ENCODE peak calls at places on chromosome 22, in nine cellular contexts. S is prostate gland, A is colonic mucosa, Z is A549, N is neuronal stem cell, P is left lung, J is trophoblast cell, L is sigmoid colon, Q is heart right ventricle. R is an unnamed sample. For H3K4me1, the result is how much of the 10 kb centered on the place peaks cover.

GRCh38 chr22:24685804-24686203 is 82.8 kb downstream of the GGT1 start:
- DNase-seq in Z (no peak), L (no peak), A (no peak), P (peak), Q (peak), J (no peak), S (no peak), N (peak), R (no peak)

GRCh38 chr22:28351585-28351984 is 328.1 kb downstream of the TTC28 start:
- DNase-seq in Q (no peak), L (no peak), Z (no peak), J (no peak), P (no peak), S (no peak), N (no peak), A (no peak), R (no peak)

GRCh38 chr22:41561788-41562187 is 978 bp downstream of the CSDC2 start:
- DNase-seq in J (no peak), P (no peak), N (no peak), S (no peak), Q (no peak), L (no peak), Z (no peak), A (no peak), R (no peak)

GRCh38 chr22:23565942-23566715 is 14.0 kb downstream of the IGLL1 start:
- DNase-seq in S (no peak), Z (no peak), A (no peak), J (no peak), P (no peak), L (peak), N (peak), Q (no peak), R (no peak)

GRCh38 chr22:38316340-38317236 is 645 bp downstream of the CSNK1E start:
- DNase-seq in L (peak), Z (peak), J (peak), S (peak), N (no peak), Q (peak), P (peak), A (peak), R (no peak)

GRCh38 chr22:50002791-50003190 is 9.8 kb downstream of the IL17REL start:
- DNase-seq in J (no peak), A (no peak), S (no peak), N (no peak), Z (no peak), L (no peak), Q (no peak), P (no peak), R (no peak)

GRCh38 chr22:48440176-48440575 is 1387.5 kb downstream of the BRD1 start:
- DNase-seq in P (peak), N (no peak), S (no peak), A (no peak), L (no peak), J (no peak), Q (no peak), Z (no peak), R (no peak)

GRCh38 chr22:28243539-28243938 is 324.5 kb upstream of the PITPNB start:
- DNase-seq in Q (no peak), S (no peak), L (no peak), P (no peak), A (no peak), N (no peak), J (no peak), Z (no peak), R (no peak)

GRCh38 chr22:29205598-29206371 is at the start of gene EMID1:
- DNase-seq in Q (no peak), Z (peak), P (peak), L (peak), N (peak), J (peak), S (no peak), A (no peak), R (no peak)

GRCh38 chr22:39352301-39352867 is 2.6 kb downstream of the SYNGR1 start:
- DNase-seq in L (no peak), N (no peak), Z (no peak), S (no peak), P (no peak), A (no peak), Q (no peak), J (no peak), R (no peak)

GRCh38 chr22:43275545-43275981 is 67.6 kb downstream of the SCUBE1 start:
- DNase-seq in J (peak), Z (no peak), S (no peak), Q (no peak), N (no peak), A (no peak), L (no peak), P (no peak), R (peak)

GRCh38 chr22:29150701-29151100 is 55.0 kb upstream of the EMID1 start:
- DNase-seq in J (no peak), Z (no peak), A (no peak), P (no peak), L (peak), N (no peak), S (no peak), Q (no peak), R (no peak)

GRCh38 chr22:41660416-41660815 is 28.3 kb downstream of the SNU13 start:
- DNase-seq in Q (peak), S (no peak), N (no peak), P (no peak), A (no peak), Z (no peak), J (no peak), L (no peak), R (no peak)

GRCh38 chr22:41772645-41773044 is 27.8 kb upstream of the CCDC134 start:
- DNase-seq in N (no peak), Z (peak), P (no peak), A (no peak), S (no peak), Q (no peak), L (no peak), J (peak), R (peak)

GRCh38 chr22:49215840-49216239 is 611.8 kb downstream of the BRD1 start:
- DNase-seq in A (no peak), L (peak), N (no peak), P (no peak), J (no peak), S (no peak), Q (no peak), Z (no peak), R (no peak)

GRCh38 chr22:50009765-50010675 is 2.5 kb downstream of the IL17REL start:
- DNase-seq in Z (no peak), S (no peak), N (no peak), A (no peak), J (no peak), Q (no peak), L (peak), P (peak), R (no peak)

GRCh38 chr22:40853961-40854360 is 2.5 kb downstream of the ST13 start:
- DNase-seq in L (no peak), A (no peak), J (no peak), Q (no peak), S (no peak), Z (no peak), P (no peak), N (no peak), R (peak)

GRCh38 chr22:50581950-50582561 is 593 bp downstream of the CHKB start:
- DNase-seq in Q (no peak), J (peak), L (peak), Z (no peak), A (no peak), P (no peak), N (no peak), S (no peak), R (no peak)

GRCh38 chr22:48693377-48694135 is 1134.1 kb downstream of the BRD1 start:
- DNase-seq in L (no peak), J (no peak), A (no peak), Z (no peak), Q (no peak), S (no peak), N (no peak), P (peak), R (no peak)

GRCh38 chr22:23268139-23268712 is 87.9 kb downstream of the BCR start:
- DNase-seq in Q (no peak), J (no peak), P (no peak), A (no peak), Z (no peak), L (no peak), S (no peak), N (no peak), R (no peak)

GRCh38 chr22:47154621-47155081 is 392.2 kb downstream of the TBC1D22A start:
- DNase-seq in S (peak), J (no peak), A (no peak), Z (no peak), L (peak), Q (peak), P (no peak), N (no peak), R (no peak)

GRCh38 chr22:26481694-26482093 is 1.9 kb downstream of the HPS4 start:
- DNase-seq in P (no peak), L (no peak), N (no peak), S (no peak), J (no peak), Z (no peak), Q (no peak), A (no peak), R (no peak)

GRCh38 chr22:39908737-39909136 is 7.9 kb downstream of the GRAP2 start:
- DNase-seq in S (no peak), L (no peak), Q (no peak), P (no peak), A (no peak), N (no peak), J (no peak), Z (no peak), R (no peak)

GRCh38 chr22:35627267-35628041 is 10.3 kb upstream of the MB start:
- DNase-seq in S (peak), J (peak), P (peak), A (peak), Q (peak), L (peak), Z (peak), N (peak), R (peak)

GRCh38 chr22:26546282-26546681 is 34.0 kb upstream of the TFIP11 start:
- DNase-seq in A (no peak), Z (no peak), L (no peak), N (no peak), J (no peak), P (no peak), Q (peak), S (no peak), R (no peak)

GRCh38 chr22:27632451-27633295 is 168.9 kb downstream of the MN1 start:
- DNase-seq in Q (peak), N (no peak), J (no peak), A (no peak), P (no peak), Z (no peak), L (no peak), S (no peak), R (no peak)

GRCh38 chr22:42217752-42218280 is 52.6 kb downstream of the TCF20 start:
- DNase-seq in Z (no peak), L (no peak), N (no peak), Q (no peak), S (no peak), A (no peak), J (no peak), P (no peak), R (no peak)

GRCh38 chr22:34814260-34814659 is 251.7 kb upstream of the ISX start:
- DNase-seq in J (no peak), Z (no peak), S (no peak), L (no peak), N (no peak), P (no peak), A (no peak), Q (no peak), R (no peak)

GRCh38 chr22:37818397-37819099 is 4.6 kb upstream of the GALR3 start:
- DNase-seq in L (peak), J (peak), P (peak), A (peak), S (peak), Q (peak), N (no peak), Z (no peak), R (no peak)

GRCh38 chr22:26471522-26471921 is 12.1 kb downstream of the HPS4 start:
- DNase-seq in P (no peak), S (no peak), Z (peak), N (no peak), J (peak), L (no peak), A (no peak), Q (no peak), R (peak)

GRCh38 chr22:41132555-41132954 is 40.2 kb downstream of the EP300 start:
- DNase-seq in Q (no peak), L (no peak), A (no peak), Z (no peak), N (no peak), S (no peak), J (no peak), P (no peak), R (no peak)

GRCh38 chr22:39650996-39651782 is 80.6 kb downstream of the CACNA1I start:
- DNase-seq in N (no peak), J (no peak), A (no peak), Q (no peak), S (no peak), L (no peak), Z (no peak), P (no peak), R (no peak)

GRCh38 chr22:48156603-48157355 is 1394.3 kb downstream of the TBC1D22A start:
- DNase-seq in L (no peak), A (peak), P (no peak), N (no peak), S (no peak), Q (no peak), J (no peak), Z (no peak), R (no peak)

GRCh38 chr22:35205956-35206355 is 51.3 kb upstream of the HMGXB4 start:
- DNase-seq in S (peak), A (no peak), Z (no peak), L (no peak), N (no peak), P (no peak), J (no peak), Q (no peak), R (peak)

GRCh38 chr22:48701296-48702030 is 1126.2 kb downstream of the BRD1 start:
- DNase-seq in L (no peak), J (no peak), A (no peak), S (no peak), Q (no peak), P (peak), N (no peak), Z (no peak), R (no peak)

DNA sequence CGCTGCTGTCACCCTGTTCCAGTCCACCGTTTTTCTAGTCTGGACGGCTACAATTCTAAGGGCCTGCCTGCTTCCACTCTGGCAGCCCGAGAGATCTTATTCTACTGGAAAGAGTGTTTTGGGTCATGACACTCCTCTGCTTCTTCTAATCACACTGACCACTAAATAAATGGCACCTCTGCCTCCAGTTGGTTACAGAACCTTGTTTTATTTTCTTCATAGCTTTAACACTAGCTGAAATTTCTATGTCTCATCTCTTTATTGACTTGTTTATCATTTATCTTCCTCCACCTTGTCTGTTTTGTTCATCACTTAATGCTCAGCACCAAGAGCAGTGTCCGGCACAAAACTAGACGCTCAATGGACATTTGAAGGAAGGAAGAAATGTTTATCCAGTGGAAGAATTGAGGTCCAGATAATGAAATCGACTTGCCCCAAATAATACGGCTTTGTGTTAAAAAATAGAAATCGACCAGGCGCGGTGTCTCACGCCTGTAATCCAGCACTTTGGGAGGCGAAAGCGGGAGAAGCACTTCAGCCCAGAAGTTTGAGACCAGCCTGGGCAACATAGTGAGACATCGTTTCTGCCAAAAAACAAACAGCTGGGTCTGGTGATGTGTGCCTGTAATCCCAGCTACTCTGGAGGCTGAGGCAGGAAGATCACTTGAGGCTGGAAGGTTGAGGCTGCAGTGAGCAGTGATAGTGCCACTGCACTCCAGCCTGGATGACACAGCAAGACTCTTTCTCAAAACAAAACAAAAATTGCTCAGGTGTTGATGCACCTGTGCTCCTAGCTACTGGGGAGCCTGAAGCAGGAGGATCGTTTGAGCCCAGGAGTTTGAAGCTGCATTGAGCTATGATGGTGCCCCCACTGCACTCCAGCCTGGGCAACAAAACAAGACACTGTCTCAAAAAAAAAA is 693 bp upstream of the PRR14L start:
- DNase-seq in N (no peak), Z (no peak), A (peak), P (no peak), J (no peak), Q (no peak), L (no peak), S (no peak), R (no peak)
- H3K4me1 ChIP-seq in N (under half), Z (under half), A (under half), P (half or more), J (under half), Q (half or more), L (under half), S (under half), R (under half)

DNA sequence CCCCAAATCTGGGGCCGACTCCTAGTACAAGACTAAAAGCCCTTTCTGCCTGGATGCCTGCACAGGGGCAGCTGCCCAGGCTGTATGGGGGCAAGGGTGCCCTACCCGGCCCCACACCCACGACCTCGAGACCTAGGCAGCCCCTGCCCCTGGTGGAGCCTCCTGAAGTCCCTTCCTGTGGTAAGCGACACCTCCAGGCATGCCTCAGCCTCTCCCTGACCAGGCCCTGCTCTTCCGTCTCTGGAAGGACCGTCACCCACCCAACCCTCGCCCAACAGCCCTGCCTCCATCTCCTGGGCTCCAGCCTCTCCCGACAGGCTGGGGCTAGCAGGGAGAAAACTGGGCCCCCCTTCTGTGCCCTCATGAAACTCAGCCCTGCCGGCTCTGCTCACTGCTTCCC is 22.8 kb upstream of the PPARA start:
- DNase-seq in Q (no peak), S (no peak), J (no peak), L (no peak), A (no peak), N (no peak), P (no peak), Z (no peak), R (no peak)
- H3K27ac ChIP-seq in Q (no peak), S (no peak), J (no peak), L (no peak), A (no peak), N (no peak), P (no peak), Z (no peak), R (no peak)

GRCh38 chr22:22207845-22208564 is 36.6 kb upstream of the VPREB1 start:
- DNase-seq in N (peak), Q (peak), P (no peak), S (peak), Z (peak), J (peak), L (no peak), A (peak), R (peak)
- H3K4me1 ChIP-seq in N (under half), Q (under half), P (under half), S (under half), Z (under half), J (under half), L (under half), A (under half), R (under half)

DNA sequence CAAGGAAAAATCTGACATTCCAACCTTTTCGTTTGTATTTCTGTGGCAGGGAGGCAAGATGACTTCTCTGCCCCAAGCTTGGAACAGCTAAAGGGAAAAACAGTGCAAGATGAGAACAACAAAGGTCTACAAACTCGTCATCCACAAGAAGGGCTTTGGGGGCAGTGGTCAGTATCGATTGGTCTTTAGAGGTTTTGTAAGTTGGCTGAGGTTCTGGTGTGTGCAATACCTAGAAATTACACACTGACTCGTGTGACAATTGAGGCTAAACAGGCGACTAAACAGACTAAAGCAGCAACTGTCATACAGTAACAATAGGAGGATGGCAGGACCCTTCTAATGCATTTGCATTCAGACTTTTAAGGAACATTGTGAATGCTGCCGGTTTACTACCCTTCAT is 994 bp downstream of the DEPDC5 start:
- DNase-seq in P (no peak), Q (no peak), A (no peak), S (no peak), N (no peak), L (no peak), Z (no peak), J (no peak), R (no peak)
- H3K27ac ChIP-seq in P (peak), Q (peak), A (no peak), S (no peak), N (no peak), L (peak), Z (no peak), J (peak), R (peak)

DNA sequence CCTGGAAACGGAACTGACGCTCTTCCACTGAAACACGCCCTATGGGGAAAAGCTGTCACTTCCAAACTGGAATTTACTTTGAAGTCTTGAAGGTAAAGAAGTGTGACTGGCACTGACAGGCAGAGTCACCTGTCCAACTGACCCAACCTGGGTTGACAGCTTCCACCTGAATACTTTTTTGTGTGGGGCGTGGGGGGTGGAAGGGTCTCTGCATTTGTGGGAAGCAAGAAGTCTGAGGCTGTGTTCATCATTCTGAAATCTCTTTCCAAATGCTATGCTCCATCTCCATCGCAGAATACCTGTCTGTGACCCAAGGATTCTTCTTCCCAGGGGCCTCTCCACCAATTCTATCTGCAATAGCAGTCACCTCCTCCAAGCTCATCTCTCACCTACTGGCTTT is 7.8 kb downstream of the IFT27 start:
- DNase-seq in Q (no peak), Z (no peak), L (peak), S (no peak), J (no peak), P (no peak), N (no peak), A (no peak), R (no peak)
- H3K4me1 ChIP-seq in Q (under half), Z (under half), L (under half), S (under half), J (under half), P (under half), N (under half), A (under half), R (under half)

DNA sequence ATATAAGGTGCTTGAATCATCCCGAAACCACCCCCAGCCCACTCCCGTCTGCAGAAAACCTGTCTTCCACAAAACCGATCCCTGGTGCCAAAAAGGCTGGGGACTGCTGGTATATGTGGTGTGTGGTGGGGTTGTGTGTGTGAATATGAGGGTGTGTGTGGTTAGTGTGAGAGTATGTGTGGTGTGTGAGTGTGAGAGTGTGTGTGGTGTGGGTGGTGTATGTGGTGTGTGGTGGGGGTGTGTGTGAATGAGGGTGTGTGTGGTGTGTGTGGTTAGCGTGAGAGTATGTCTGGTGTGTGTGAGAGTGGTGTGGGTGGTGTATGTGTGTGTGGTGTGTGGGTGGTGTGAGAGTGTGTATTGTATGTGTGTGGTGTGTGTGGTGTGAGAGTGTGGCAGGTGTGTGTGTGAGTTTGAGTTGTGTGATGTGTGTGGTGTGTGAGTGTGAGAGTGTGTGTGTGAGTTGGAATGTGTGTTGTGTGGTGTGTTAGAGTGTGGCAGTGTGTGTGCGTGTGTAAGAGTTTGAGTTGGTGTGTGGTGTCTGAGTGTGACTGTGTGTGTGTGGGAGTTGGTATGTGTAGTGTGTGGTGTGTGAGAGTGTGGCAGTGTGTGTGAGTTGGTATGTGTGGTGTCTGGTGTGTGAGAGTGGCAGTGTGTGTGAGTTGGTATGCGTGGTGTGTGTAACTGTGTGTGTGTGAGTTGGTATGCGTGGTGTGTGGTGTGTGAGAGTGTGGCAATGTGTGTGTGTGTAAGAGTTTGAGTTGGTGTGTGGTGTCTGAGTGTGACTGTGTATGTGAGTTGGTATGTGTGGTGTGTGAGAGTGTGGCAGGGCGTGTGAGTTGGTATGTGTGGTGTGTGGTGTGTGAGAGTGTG is 6.5 kb downstream of the UPK3A start:
- DNase-seq in Q (no peak), N (no peak), J (no peak), Z (no peak), P (no peak), A (no peak), L (no peak), S (no peak), R (no peak)
- H3K27ac ChIP-seq in Q (no peak), N (no peak), J (no peak), Z (no peak), P (no peak), A (no peak), L (no peak), S (no peak), R (no peak)

R was measured in foreskin keratinocyte.